ENCODE peak calls at places on chromosomes 2 and 18, in seven cellular contexts. One of them, this sample, is unnamed.

GRCh38 chr2:65622951-65623525 is 190.6 kb upstream of the SPRED2 start:
- DNase-seq in RWPE1: no peak
- DNase-seq in ELF-1: no peak
- DNase-seq in NCI-H1930: no peak
- DNase-seq in effector memory CD4-positive, alpha-beta T cell: no peak
- DNase-seq in T-helper 22 cell: no peak
- DNase-seq in kidney epithelial cell: no peak
- DNase-seq in this sample: no peak

GRCh38 chr18:79400591-79401381 is 5.1 kb downstream of the NFATC1 start:
- DNase-seq in RWPE1: no peak
- DNase-seq in ELF-1: no peak
- DNase-seq in NCI-H1930: no peak
- DNase-seq in effector memory CD4-positive, alpha-beta T cell: peak
- DNase-seq in T-helper 22 cell: peak
- DNase-seq in kidney epithelial cell: no peak
- DNase-seq in this sample: peak

GRCh38 chr2:59032469-59032868 is 791.3 kb upstream of the FANCL start:
- DNase-seq in RWPE1: no peak
- DNase-seq in ELF-1: no peak
- DNase-seq in NCI-H1930: no peak
- DNase-seq in effector memory CD4-positive, alpha-beta T cell: no peak
- DNase-seq in T-helper 22 cell: no peak
- DNase-seq in kidney epithelial cell: no peak
- DNase-seq in this sample: no peak

GRCh38 chr2:149218500-149218899 is 111.9 kb upstream of the LYPD6 start:
- DNase-seq in RWPE1: no peak
- DNase-seq in ELF-1: no peak
- DNase-seq in NCI-H1930: no peak
- DNase-seq in effector memory CD4-positive, alpha-beta T cell: no peak
- DNase-seq in T-helper 22 cell: no peak
- DNase-seq in kidney epithelial cell: no peak
- DNase-seq in this sample: no peak

GRCh38 chr2:154264024-154264423 is 392.3 kb downstream of the GALNT13 start:
- DNase-seq in RWPE1: peak
- DNase-seq in ELF-1: no peak
- DNase-seq in NCI-H1930: no peak
- DNase-seq in effector memory CD4-positive, alpha-beta T cell: no peak
- DNase-seq in T-helper 22 cell: no peak
- DNase-seq in kidney epithelial cell: peak
- DNase-seq in this sample: no peak

GRCh38 chr2:177028296-177028695 is 184.3 kb upstream of the HNRNPA3 start:
- DNase-seq in RWPE1: no peak
- DNase-seq in ELF-1: no peak
- DNase-seq in NCI-H1930: no peak
- DNase-seq in effector memory CD4-positive, alpha-beta T cell: no peak
- DNase-seq in T-helper 22 cell: no peak
- DNase-seq in kidney epithelial cell: no peak
- DNase-seq in this sample: no peak

GRCh38 chr18:68428026-68428425 is 286.9 kb downstream of the TMX3 start:
- DNase-seq in RWPE1: peak
- DNase-seq in ELF-1: no peak
- DNase-seq in NCI-H1930: no peak
- DNase-seq in effector memory CD4-positive, alpha-beta T cell: no peak
- DNase-seq in T-helper 22 cell: no peak
- DNase-seq in kidney epithelial cell: peak
- DNase-seq in this sample: no peak

GRCh38 chr2:3365219-3365618 is 12.4 kb downstream of the EIPR1 start:
- DNase-seq in RWPE1: no peak
- DNase-seq in ELF-1: peak
- DNase-seq in NCI-H1930: no peak
- DNase-seq in effector memory CD4-positive, alpha-beta T cell: no peak
- DNase-seq in T-helper 22 cell: no peak
- DNase-seq in kidney epithelial cell: no peak
- DNase-seq in this sample: no peak

GRCh38 chr2:31962757-31963361 is 47.9 kb downstream of the MEMO1 start:
- DNase-seq in RWPE1: no peak
- DNase-seq in ELF-1: no peak
- DNase-seq in NCI-H1930: no peak
- DNase-seq in effector memory CD4-positive, alpha-beta T cell: no peak
- DNase-seq in T-helper 22 cell: no peak
- DNase-seq in kidney epithelial cell: no peak
- DNase-seq in this sample: no peak

GRCh38 chr18:71168576-71169145 is 879.8 kb downstream of the SOCS6 start:
- DNase-seq in RWPE1: no peak
- DNase-seq in ELF-1: no peak
- DNase-seq in NCI-H1930: no peak
- DNase-seq in effector memory CD4-positive, alpha-beta T cell: no peak
- DNase-seq in T-helper 22 cell: no peak
- DNase-seq in kidney epithelial cell: no peak
- DNase-seq in this sample: no peak

GRCh38 chr18:22168360-22168921 is 948 bp upstream of the GATA6 start:
- DNase-seq in RWPE1: peak
- DNase-seq in ELF-1: peak
- DNase-seq in NCI-H1930: peak
- DNase-seq in effector memory CD4-positive, alpha-beta T cell: no peak
- DNase-seq in T-helper 22 cell: no peak
- DNase-seq in kidney epithelial cell: no peak
- DNase-seq in this sample: peak

GRCh38 chr2:68039317-68039716 is 23.5 kb downstream of the C1D start:
- DNase-seq in RWPE1: no peak
- DNase-seq in ELF-1: no peak
- DNase-seq in NCI-H1930: no peak
- DNase-seq in effector memory CD4-positive, alpha-beta T cell: no peak
- DNase-seq in T-helper 22 cell: no peak
- DNase-seq in kidney epithelial cell: peak
- DNase-seq in this sample: no peak